ENCODE peak calls at places on chromosomes 12 and 14, in seven cellular contexts. F, D, X, E, A, V and Z are unnamed samples.

GRCh38 chr12:84397846-84398245 is 514.8 kb downstream of the SLC6A15 start:
- DNase-seq in F (no peak), D (no peak), X (no peak), E (no peak), A (no peak), V (no peak), Z (no peak)

GRCh38 chr12:15597125-15597830 is 191.9 kb downstream of the EPS8 start:
- DNase-seq in F (no peak), D (no peak), X (no peak), E (no peak), A (no peak), V (no peak), Z (no peak)

GRCh38 chr12:109719123-109720022 is 5.7 kb downstream of the FAM222A start:
- DNase-seq in F (no peak), D (no peak), X (no peak), E (no peak), A (peak; percentile 88), V (no peak), Z (peak; percentile 56)

GRCh38 chr12:55965240-55965639 is 602 bp downstream of the PMEL start:
- DNase-seq in F (no peak), D (no peak), X (no peak), E (no peak), A (peak; percentile 61), V (no peak), Z (no peak)

GRCh38 chr12:68611094-68611818 is 557 bp downstream of the RAP1B start:
- DNase-seq in F (peak; percentile 79), D (peak; percentile 88), X (peak; percentile 82), E (peak; percentile 74), A (peak; percentile 88), V (peak; percentile 78), Z (peak; percentile 34)

GRCh38 chr12:5485471-5485870 is 53.6 kb downstream of the NTF3 start:
- DNase-seq in F (no peak), D (no peak), X (no peak), E (no peak), A (no peak), V (no peak), Z (no peak)

GRCh38 chr12:47188576-47189441 is 109.0 kb upstream of the AMIGO2 start:
- DNase-seq in F (no peak), D (no peak), X (no peak), E (peak; percentile 94), A (no peak), V (no peak), Z (no peak)

GRCh38 chr12:74610711-74611110 is 73.1 kb downstream of the ATXN7L3B start:
- DNase-seq in F (no peak), D (no peak), X (no peak), E (no peak), A (no peak), V (no peak), Z (no peak)

GRCh38 chr14:105862581-105863239 is 336.3 kb downstream of the TMEM121 start:
- DNase-seq in F (no peak), D (no peak), X (no peak), E (no peak), A (peak; percentile 3), V (no peak), Z (no peak)

GRCh38 chr14:48936352-48936751 is 649.8 kb downstream of the RPS29 start:
- DNase-seq in F (no peak), D (no peak), X (no peak), E (peak; percentile 22), A (no peak), V (no peak), Z (peak; percentile 10)

GRCh38 chr14:93033039-93033982 is 82.4 kb downstream of the ITPK1 start:
- DNase-seq in F (no peak), D (no peak), X (no peak), E (no peak), A (peak; percentile 67), V (no peak), Z (no peak)

GRCh38 chr12:1533602-1534304 is 60.6 kb downstream of the FBXL14 start:
- DNase-seq in F (no peak), D (no peak), X (no peak), E (no peak), A (peak; percentile 47), V (no peak), Z (no peak)

GRCh38 chr14:60723218-60724079 is 702 bp downstream of the SIX4 start:
- DNase-seq in F (no peak), D (peak; percentile 64), X (peak; percentile 85), E (peak; percentile 66), A (peak; percentile 87), V (peak; percentile 20), Z (peak; percentile 57)

GRCh38 chr14:72603639-72604038 is 290.3 kb downstream of the DPF3 start:
- DNase-seq in F (no peak), D (no peak), X (no peak), E (peak; percentile 32), A (no peak), V (no peak), Z (no peak)

GRCh38 chr12:116366456-116366776 is 88.9 kb upstream of the MED13L start:
- DNase-seq in F (no peak), D (no peak), X (peak; percentile 73), E (no peak), A (no peak), V (no peak), Z (no peak)

GRCh38 chr14:101251812-101252442 is 309.4 kb upstream of the DIO3 start:
- DNase-seq in F (no peak), D (no peak), X (no peak), E (no peak), A (peak; percentile 20), V (no peak), Z (no peak)

GRCh38 chr12:107984973-107985372 is 144.1 kb upstream of the WSCD2 start:
- DNase-seq in F (no peak), D (no peak), X (no peak), E (no peak), A (no peak), V (no peak), Z (no peak)

GRCh38 chr12:107992016-107992415 is 137.1 kb upstream of the WSCD2 start:
- DNase-seq in F (no peak), D (no peak), X (no peak), E (no peak), A (peak; percentile 23), V (no peak), Z (no peak)

GRCh38 chr12:107992870-107993451 is 136.1 kb upstream of the WSCD2 start:
- DNase-seq in F (no peak), D (no peak), X (no peak), E (peak; percentile 40), A (peak; percentile 90), V (no peak), Z (peak; percentile 58)

GRCh38 chr12:107986183-107986582 is 142.9 kb upstream of the WSCD2 start:
- DNase-seq in F (no peak), D (no peak), X (no peak), E (no peak), A (peak; percentile 28), V (no peak), Z (no peak)

GRCh38 chr12:107990325-107990724 is 138.8 kb upstream of the WSCD2 start:
- DNase-seq in F (no peak), D (no peak), X (no peak), E (peak; percentile 17), A (peak; percentile 90), V (peak; percentile 7), Z (peak; percentile 68)
- TF ChIP-seq CTCF in F (no peak), D (peak; percentile 23), X (peak; percentile 66), E (peak; percentile 27), A (peak; percentile 80), V (peak; percentile 42), Z (peak; percentile 71)

GRCh38 chr12:52522346-52523011 is 2.3 kb upstream of the KRT5 start:
- DNase-seq in F (peak; percentile 48), D (peak; percentile 70), X (no peak), E (peak; percentile 49), A (peak; percentile 54), V (no peak), Z (no peak)
- H3K4me3 ChIP-seq in F (no peak overlapping the region), D (peak overlapping the region; percentile 34), X (no peak overlapping the region), E (no peak overlapping the region), A (no peak overlapping the region), V (no peak overlapping the region), Z (no peak overlapping the region)

DNA sequence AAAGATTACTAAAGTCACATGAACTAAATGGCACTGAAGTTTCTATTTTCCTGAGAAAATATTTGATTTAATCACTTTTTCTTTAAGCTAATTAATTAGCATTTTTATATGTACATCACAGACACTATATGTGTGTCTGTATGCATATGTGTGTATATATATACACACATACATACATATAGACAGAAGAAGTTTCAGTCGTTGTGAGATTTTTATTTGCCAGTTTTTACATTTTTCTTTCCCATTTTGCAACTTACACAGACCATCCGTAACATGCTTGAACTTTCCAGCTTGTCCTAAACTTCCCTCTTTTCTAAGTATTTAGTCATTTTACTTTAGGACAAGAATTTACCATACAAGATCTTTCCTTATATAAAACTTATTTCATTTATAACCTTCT is 299.1 kb downstream of the IPO8 start:
- DNase-seq in F (no peak), D (no peak), X (no peak), E (no peak), A (no peak), V (no peak), Z (no peak)
- H3K9me3 ChIP-seq in F (no peaks in the 10 kb centered on the region), D (no peaks in the 10 kb centered on the region), X (no peaks in the 10 kb centered on the region), E (peaks cover 2% of the 10 kb centered on the region), A (peaks cover 86% of the 10 kb centered on the region), V (peaks cover 15% of the 10 kb centered on the region), Z (peaks cover 8% of the 10 kb centered on the region)

GRCh38 chr14:64772394-64772950 is 68.2 kb downstream of the PLEKHG3 start:
- DNase-seq in F (no peak), D (no peak), X (no peak), E (no peak), A (peak; percentile 78), V (no peak), Z (peak; percentile 67)
- TF ChIP-seq CTCF in F (no peak), D (no peak), X (no peak), E (no peak), A (peak; percentile 59), V (no peak), Z (peak; percentile 78)

GRCh38 chr12:52010692-52011601 is 4.2 kb downstream of the TAMALIN start:
- DNase-seq in F (no peak), D (no peak), X (no peak), E (no peak), A (no peak), V (no peak), Z (no peak)
- H3K4me3 ChIP-seq in F (peak overlapping the region; percentile 82), D (peak overlapping the region; percentile 79), X (peak overlapping the region; percentile 19), E (no peak overlapping the region), A (no peak overlapping the region), V (no peak overlapping the region), Z (no peak overlapping the region)

DNA sequence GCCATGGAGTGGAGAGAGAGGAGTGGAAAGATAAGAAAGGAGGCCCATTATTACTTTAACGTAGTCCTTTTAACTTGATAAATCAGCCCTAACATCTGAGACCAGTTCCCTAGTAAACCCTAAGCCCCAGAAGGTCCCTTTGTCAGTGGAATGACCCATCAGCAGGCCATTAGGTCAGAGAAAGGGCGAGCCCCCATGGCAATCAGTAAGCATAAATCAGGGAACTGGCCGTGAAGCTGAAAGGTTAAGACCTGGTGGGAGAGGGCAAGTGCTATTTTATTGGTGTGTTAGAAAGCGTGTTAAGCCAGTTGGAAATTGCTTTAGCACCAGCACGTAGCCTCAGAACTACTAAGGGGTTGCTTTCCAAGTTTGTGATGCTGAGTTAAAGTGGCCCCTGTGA is 708.0 kb downstream of the BCL11B start:
- DNase-seq in F (no peak), D (no peak), X (no peak), E (no peak), A (no peak), V (no peak), Z (no peak)
- H3K9me3 ChIP-seq in F (no peaks in the 10 kb centered on the region), D (no peaks in the 10 kb centered on the region), X (no peaks in the 10 kb centered on the region), E (no peaks in the 10 kb centered on the region), A (no peaks in the 10 kb centered on the region), V (no peaks in the 10 kb centered on the region), Z (no peaks in the 10 kb centered on the region)